ENCODE peak calls at places on chromosomes 3 and 15, in five cellular contexts. S is tibial artery, C is fibroblast of lung, N is esophagus muscularis mucosa, G is IMR-90. U is an unnamed sample.

GRCh38 chr3:42051384-42052131 is 39.6 kb upstream of the TRAK1 start:
- DNase-seq in S (no peak), C (no peak), N (no peak), G (no peak), U (no peak)

GRCh38 chr3:42732196-42732828 is 29.7 kb upstream of the HHATL start:
- DNase-seq in S (peak; percentile 15), C (no peak), N (no peak), G (no peak), U (no peak)

GRCh38 chr3:115399751-115400150 is 223.6 kb upstream of the GAP43 start:
- DNase-seq in S (no peak), C (no peak), N (no peak), G (no peak), U (no peak)

GRCh38 chr3:15108082-15108545 is 9.2 kb upstream of the RBSN start:
- DNase-seq in S (peak; percentile 41), C (peak; percentile 78), N (no peak), G (peak; percentile 69), U (peak; percentile 88)

GRCh38 chr3:115397433-115397832 is 225.9 kb upstream of the GAP43 start:
- DNase-seq in S (no peak), C (peak; percentile 53), N (no peak), G (peak; percentile 76), U (no peak)

GRCh38 chr3:81716870-81717509 is 44.5 kb downstream of the GBE1 start:
- DNase-seq in S (no peak), C (peak; percentile 78), N (no peak), G (peak; percentile 83), U (no peak)

GRCh38 chr3:181710581-181711255 is 1.0 kb upstream of the SOX2 start:
- DNase-seq in S (no peak), C (no peak), N (no peak), G (no peak), U (no peak)

GRCh38 chr3:150022406-150023238 is 51.9 kb upstream of the PFN2 start:
- DNase-seq in S (no peak), C (no peak), N (no peak), G (peak; percentile 31), U (no peak)

GRCh38 chr3:143222505-143222904 is 102.9 kb downstream of the CHST2 start:
- DNase-seq in S (no peak), C (no peak), N (no peak), G (no peak), U (no peak)

GRCh38 chr3:13025090-13025489 is 48.1 kb downstream of the IQSEC1 start:
- DNase-seq in S (peak; percentile 62), C (peak; percentile 61), N (no peak), G (peak; percentile 71), U (peak; percentile 82)

GRCh38 chr3:44411031-44411645 is 66.3 kb downstream of the ZNF445 start:
- DNase-seq in S (no peak), C (no peak), N (no peak), G (no peak), U (no peak)

GRCh38 chr3:31831526-31832034 is 149.5 kb downstream of the OSBPL10 start:
- DNase-seq in S (no peak), C (no peak), N (no peak), G (no peak), U (no peak)

GRCh38 chr3:182241777-182242556 is 530.2 kb downstream of the SOX2 start:
- DNase-seq in S (peak; percentile 23), C (peak; percentile 85), N (no peak), G (no peak), U (peak; percentile 61)

GRCh38 chr3:56787784-56788256 is 13.9 kb downstream of the ARHGEF3 start:
- DNase-seq in S (no peak), C (no peak), N (no peak), G (no peak), U (no peak)

GRCh38 chr15:27028836-27029482 is 58.0 kb downstream of the GABRG3 start:
- DNase-seq in S (no peak), C (no peak), N (peak; percentile 53), G (no peak), U (peak; percentile 58)

GRCh38 chr3:45777753-45778386 is 18.5 kb downstream of the SLC6A20 start:
- DNase-seq in S (no peak), C (no peak), N (no peak), G (no peak), U (no peak)

GRCh38 chr15:68652141-68652540 is 73.3 kb downstream of the CORO2B start:
- DNase-seq in S (peak; percentile 10), C (no peak), N (no peak), G (no peak), U (no peak)

GRCh38 chr3:88076712-88077111 is 17.7 kb downstream of the ZNF654 start:
- DNase-seq in S (no peak), C (no peak), N (no peak), G (no peak), U (no peak)

GRCh38 chr3:173639098-173639497 is 241.6 kb downstream of the NLGN1 start:
- DNase-seq in S (no peak), C (no peak), N (no peak), G (no peak), U (no peak)

GRCh38 chr3:114685053-114685630 is 391.3 kb downstream of the TIGIT start:
- DNase-seq in S (no peak), C (no peak), N (no peak), G (no peak), U (no peak)

GRCh38 chr3:51717947-51718346 is 11.1 kb downstream of the GRM2 start:
- DNase-seq in S (no peak), C (no peak), N (peak; percentile 83), G (no peak), U (no peak)

GRCh38 chr3:177144922-177145321 is 52.4 kb downstream of the TBL1XR1 start:
- DNase-seq in S (no peak), C (no peak), N (no peak), G (no peak), U (no peak)

GRCh38 chr3:65562444-65562843 is 476.3 kb downstream of the MAGI1 start:
- DNase-seq in S (no peak), C (no peak), N (no peak), G (no peak), U (no peak)

GRCh38 chr3:120139140-120139539 is 44.9 kb upstream of the GSK3B start:
- DNase-seq in S (no peak), C (no peak), N (no peak), G (no peak), U (no peak)

GRCh38 chr3:32176989-32177701 is 61.3 kb upstream of the CMTM8 start:
- DNase-seq in S (no peak), C (peak; percentile 58), N (no peak), G (peak; percentile 37), U (no peak)

GRCh38 chr3:151412989-151413388 is 28.4 kb upstream of the P2RY12 start:
- DNase-seq in S (no peak), C (no peak), N (no peak), G (no peak), U (no peak)

GRCh38 chr3:143763568-143764162 is 84.6 kb downstream of the SLC9A9 start:
- DNase-seq in S (no peak), C (peak; percentile 64), N (no peak), G (peak; percentile 13), U (no peak)

GRCh38 chr3:72744330-72744729 is 103.9 kb downstream of the SHQ1 start:
- DNase-seq in S (no peak), C (no peak), N (no peak), G (no peak), U (no peak)

GRCh38 chr3:196789773-196790419 is 50.2 kb downstream of the PAK2 start:
- DNase-seq in S (no peak), C (no peak), N (no peak), G (no peak), U (no peak)

GRCh38 chr3:66297917-66298316 is 77.1 kb downstream of the SLC25A26 start:
- DNase-seq in S (no peak), C (peak; percentile 84), N (no peak), G (peak; percentile 75), U (no peak)

GRCh38 chr15:61784734-61785133 is 275.5 kb downstream of the VPS13C start:
- DNase-seq in S (no peak), C (no peak), N (no peak), G (no peak), U (no peak)

GRCh38 chr3:142981108-142981507 is 17.6 kb upstream of the PAQR9 start:
- DNase-seq in S (no peak), C (no peak), N (no peak), G (no peak), U (no peak)

GRCh38 chr3:123449986-123450474 is 1.1 kb upstream of the ADCY5 start:
- DNase-seq in S (no peak), C (no peak), N (no peak), G (no peak), U (peak; percentile 73)
- H3K27me3 ChIP-seq in S (no peaks in the 10 kb centered on the region), C (peaks cover 45% of the 10 kb centered on the region), N (peaks cover 5% of the 10 kb centered on the region), G (peaks cover 73% of the 10 kb centered on the region), U (no peaks in the 10 kb centered on the region)

DNA sequence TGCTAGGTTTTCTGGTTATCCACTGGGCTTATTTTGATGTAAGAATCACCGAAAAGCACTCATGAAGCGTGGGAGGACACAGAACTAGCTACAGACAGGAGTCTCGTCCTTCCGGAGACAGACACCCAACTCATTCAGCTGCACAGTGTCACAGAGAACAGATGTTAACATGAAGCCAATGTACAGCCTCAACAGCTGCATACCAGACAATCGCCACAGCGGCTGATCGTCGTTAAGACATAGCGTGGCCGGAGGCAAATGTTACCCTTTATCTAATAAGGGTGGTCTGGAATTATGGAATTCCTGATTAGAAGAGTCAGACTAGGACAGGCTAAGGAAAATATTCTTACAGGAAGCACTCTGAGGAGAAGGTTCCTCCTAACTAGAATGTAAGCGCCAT is 1.2 kb upstream of the PYGO1 start:
- DNase-seq in S (no peak), C (peak; percentile 13), N (no peak), G (no peak), U (no peak)
- H3K27me3 ChIP-seq in S (no peaks in the 10 kb centered on the region), C (no peaks in the 10 kb centered on the region), N (no peaks in the 10 kb centered on the region), G (no peaks in the 10 kb centered on the region), U (no peaks in the 10 kb centered on the region)

GRCh38 chr3:184380627-184381260 is 890 bp downstream of the CHRD start:
- DNase-seq in S (no peak), C (no peak), N (no peak), G (no peak), U (no peak)
- H3K27me3 ChIP-seq in S (peaks cover 3% of the 10 kb centered on the region), C (peaks cover 36% of the 10 kb centered on the region), N (no peaks in the 10 kb centered on the region), G (peaks cover 79% of the 10 kb centered on the region), U (no peaks in the 10 kb centered on the region)

GRCh38 chr15:82058517-82059204 is 12.8 kb upstream of the MEX3B start:
- DNase-seq in S (no peak), C (no peak), N (no peak), G (no peak), U (no peak)
- H3K27me3 ChIP-seq in S (peaks cover 64% of the 10 kb centered on the region), C (peaks cover 21% of the 10 kb centered on the region), N (no peaks in the 10 kb centered on the region), G (peaks cover 40% of the 10 kb centered on the region), U (no peaks in the 10 kb centered on the region)

DNA sequence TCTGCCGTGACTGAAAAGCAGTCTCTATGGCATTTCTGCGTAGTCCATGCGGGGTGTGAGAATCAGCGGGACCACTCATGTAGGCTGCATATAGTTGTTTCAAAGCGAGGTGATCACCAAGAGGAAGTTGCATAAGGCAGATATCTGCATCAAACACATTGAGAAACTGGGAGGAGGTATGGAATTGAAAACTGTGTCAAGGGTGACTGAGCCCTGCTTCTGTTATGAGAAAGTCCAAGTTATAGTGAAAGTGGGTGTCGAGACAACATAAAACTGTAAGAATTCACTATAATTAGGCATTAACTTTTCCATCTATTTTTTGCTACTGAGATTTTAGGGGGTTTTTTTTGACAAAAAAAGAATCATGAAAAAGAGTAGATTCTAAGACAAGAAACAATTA is 109.3 kb downstream of the ZIC1 start:
- DNase-seq in S (no peak), C (peak; percentile 44), N (no peak), G (no peak), U (no peak)
- H3K27me3 ChIP-seq in S (no peaks in the 10 kb centered on the region), C (no peaks in the 10 kb centered on the region), N (no peaks in the 10 kb centered on the region), G (no peaks in the 10 kb centered on the region), U (no peaks in the 10 kb centered on the region)

U was measured in right cardiac atrium.